ENCODE peak calls at places on chromosomes 13 and 19, in ten cellular contexts. E, J, B, H, G, D, C, T, O and U are unnamed samples.

GRCh38 chr13:110942248-110942981 is 27.5 kb upstream of the ANKRD10 start:
- DNase-seq in E (no peak), J (no peak), B (no peak), H (no peak), G (no peak), D (peak; percentile 73), C (peak; percentile 38), T (no peak), O (no peak), U (no peak)

GRCh38 chr13:23979361-23980159 is 82.3 kb upstream of the C1QTNF9B start:
- DNase-seq in E (peak; percentile 87), J (peak; percentile 53), B (peak; percentile 80), H (peak; percentile 88), G (peak; percentile 77), D (peak; percentile 29), C (peak; percentile 93), T (peak; percentile 72), O (peak; percentile 74), U (no peak)

GRCh38 chr13:73064991-73065390 is 6.2 kb downstream of the KLF5 start:
- DNase-seq in E (no peak), J (no peak), B (no peak), H (peak; percentile 20), G (no peak), D (no peak), C (no peak), T (no peak), O (no peak), U (no peak)

GRCh38 chr19:277581-278165 is 13.5 kb downstream of the PLPP2 start:
- DNase-seq in E (no peak), J (no peak), B (no peak), H (peak; percentile 50), G (no peak), D (no peak), C (peak; percentile 38), T (no peak), O (no peak), U (no peak)

GRCh38 chr13:29046588-29046987 is 226.4 kb downstream of the MTUS2 start:
- DNase-seq in E (no peak), J (no peak), B (no peak), H (no peak), G (no peak), D (no peak), C (no peak), T (no peak), O (no peak), U (no peak)

GRCh38 chr19:51938936-51939335 is 11.7 kb downstream of the ZNF613 start:
- DNase-seq in E (no peak), J (no peak), B (no peak), H (no peak), G (no peak), D (no peak), C (no peak), T (no peak), O (no peak), U (no peak)

GRCh38 chr13:41193919-41194824 is at the start of gene KBTBD7:
- DNase-seq in E (peak; percentile 97), J (peak; percentile 84), B (peak; percentile 94), H (peak; percentile 98), G (peak; percentile 96), D (peak; percentile 92), C (peak; percentile 99), T (peak; percentile 81), O (peak; percentile 88), U (peak; percentile 87)

GRCh38 chr13:20964904-20965303 is 62.4 kb upstream of the XPO4 start:
- DNase-seq in E (no peak), J (no peak), B (no peak), H (no peak), G (no peak), D (no peak), C (peak; percentile 55), T (no peak), O (no peak), U (peak; percentile 14)

GRCh38 chr13:43785681-43786471 is 896 bp downstream of the ENOX1 start:
- DNase-seq in E (peak; percentile 92), J (peak; percentile 64), B (peak; percentile 87), H (peak; percentile 81), G (peak; percentile 67), D (peak; percentile 50), C (peak; percentile 62), T (peak; percentile 68), O (peak; percentile 77), U (no peak)

GRCh38 chr19:28065026-28065425 is 1147.9 kb downstream of the UQCRFS1 start:
- DNase-seq in E (no peak), J (no peak), B (no peak), H (no peak), G (no peak), D (peak; percentile 18), C (peak; percentile 48), T (no peak), O (no peak), U (no peak)

GRCh38 chr19:40674291-40674690 is 16.2 kb downstream of the NUMBL start:
- DNase-seq in E (no peak), J (no peak), B (no peak), H (peak; percentile 59), G (no peak), D (no peak), C (peak; percentile 28), T (no peak), O (no peak), U (no peak)

GRCh38 chr19:57421037-57421436 is 10.1 kb downstream of the ZNF17 start:
- DNase-seq in E (no peak), J (no peak), B (no peak), H (no peak), G (no peak), D (no peak), C (no peak), T (no peak), O (no peak), U (no peak)

GRCh38 chr13:26867451-26868067 is 107.0 kb upstream of the GPR12 start:
- DNase-seq in E (no peak), J (no peak), B (no peak), H (peak; percentile 43), G (no peak), D (peak; percentile 8), C (peak; percentile 17), T (no peak), O (no peak), U (no peak)

GRCh38 chr13:26861951-26862350 is 101.4 kb upstream of the GPR12 start:
- DNase-seq in E (no peak), J (no peak), B (no peak), H (peak; percentile 1), G (no peak), D (no peak), C (no peak), T (no peak), O (no peak), U (no peak)
- H3K4me3 ChIP-seq in E (no peak overlapping the region), J (no peak overlapping the region), B (no peak overlapping the region), H (no peak overlapping the region), G (no peak overlapping the region), D (no peak overlapping the region), C (no peak overlapping the region), T (no peak overlapping the region), O (no peak overlapping the region), U (no peak overlapping the region)

GRCh38 chr13:75442736-75443234 is 39.2 kb downstream of the TBC1D4 start:
- DNase-seq in E (no peak), J (no peak), B (no peak), H (peak; percentile 38), G (no peak), D (no peak), C (no peak), T (no peak), O (no peak), U (no peak)
- TF ChIP-seq CTCF in E (no peak), J (no peak), B (no peak), H (no peak), G (no peak), D (no peak), C (no peak), T (no peak), O (no peak), U (no peak)

DNA sequence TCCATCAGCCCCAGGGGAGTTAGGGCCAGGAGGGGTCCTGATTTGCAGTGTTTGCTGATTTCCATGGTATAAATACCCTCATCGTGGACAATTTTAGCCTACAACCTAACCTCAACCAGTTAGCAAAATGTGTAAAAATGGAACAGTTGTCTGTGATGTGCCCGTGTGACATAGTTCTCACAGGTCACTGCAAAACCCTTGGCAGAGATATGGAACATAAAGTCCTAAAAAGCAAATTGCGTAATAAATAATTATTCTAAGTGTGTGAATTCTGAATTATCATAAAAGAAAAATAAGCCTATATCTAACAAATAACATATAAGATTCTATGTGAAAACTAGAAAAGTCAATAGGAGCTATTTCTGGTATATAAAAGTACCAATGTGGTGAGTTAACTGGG is 32.0 kb downstream of the KCTD12 start:
- DNase-seq in E (no peak), J (no peak), B (no peak), H (no peak), G (no peak), D (no peak), C (no peak), T (no peak), O (no peak), U (no peak)
- H3K4me3 ChIP-seq in E (no peak overlapping the region), J (no peak overlapping the region), B (no peak overlapping the region), H (no peak overlapping the region), G (no peak overlapping the region), D (no peak overlapping the region), C (no peak overlapping the region), T (no peak overlapping the region), O (no peak overlapping the region), U (no peak overlapping the region)

DNA sequence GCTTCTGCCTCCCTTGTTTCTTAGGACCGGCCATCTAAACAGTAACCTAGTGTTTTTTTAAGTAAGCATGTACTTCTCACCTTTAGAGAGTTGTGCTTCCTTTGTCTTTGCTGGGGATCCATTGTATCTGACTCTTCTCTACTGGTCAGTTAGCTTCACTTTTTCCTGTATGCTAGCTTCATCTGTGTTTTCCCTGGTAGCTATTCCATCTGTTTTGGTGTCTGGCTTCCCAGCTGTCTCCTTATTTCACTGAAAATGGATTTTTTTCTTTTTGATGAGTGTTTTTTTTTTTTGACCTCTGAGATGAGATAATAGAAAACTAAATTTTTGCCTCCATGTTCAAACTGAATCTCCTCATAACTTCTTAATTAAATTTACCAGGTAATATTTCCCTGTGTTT is 637.0 kb upstream of the SLC10A2 start:
- DNase-seq in E (no peak), J (no peak), B (no peak), H (no peak), G (no peak), D (no peak), C (no peak), T (no peak), O (no peak), U (no peak)
- TF ChIP-seq CTCF in E (no peak), J (no peak), B (no peak), H (no peak), G (no peak), D (no peak), C (no peak), T (no peak), O (no peak), U (no peak)

GRCh38 chr19:17240062-17240854 is 5.5 kb downstream of the NR2F6 start:
- DNase-seq in E (no peak), J (no peak), B (no peak), H (no peak), G (no peak), D (no peak), C (no peak), T (peak; percentile 93), O (no peak), U (no peak)
- H3K4me3 ChIP-seq in E (no peak overlapping the region), J (no peak overlapping the region), B (no peak overlapping the region), H (no peak overlapping the region), G (peak overlapping the region; percentile 17), D (no peak overlapping the region), C (no peak overlapping the region), T (peak overlapping the region; percentile 21), O (no peak overlapping the region), U (no peak overlapping the region)